ENCODE peak calls at places on chromosomes 2 and 18, in seven cellular contexts. R is upper lobe of left lung, U is sigmoid colon, S is K562, A is breast epithelium, W is suprapubic skin, F is vagina. E is an unnamed sample. For H3K4me1, the result is how much of the 10 kb centered on the place peaks cover.

GRCh38 chr2:120973196-120973595 is 237.5 kb downstream of the GLI2 start:
- DNase-seq in S (no peak), R (no peak), U (no peak), F (no peak), W (no peak), A (no peak), E (no peak)

GRCh38 chr2:16111838-16112210 is 171.5 kb downstream of the MYCN start:
- DNase-seq in S (no peak), W (no peak), F (no peak), A (no peak), R (no peak), U (no peak), E (no peak)

GRCh38 chr18:63831080-63831788 is 56.0 kb downstream of the SERPINB7 start:
- DNase-seq in W (no peak), F (no peak), U (no peak), R (no peak), S (no peak), A (no peak), E (no peak)

GRCh38 chr2:68420254-68420910 is 46.7 kb downstream of the FBXO48 start:
- DNase-seq in A (no peak), U (no peak), W (no peak), S (no peak), R (no peak), F (no peak), E (no peak)

GRCh38 chr18:79567481-79568147 is 112.0 kb upstream of the CTDP1 start:
- DNase-seq in W (peak), R (no peak), U (peak), A (peak), F (no peak), S (no peak), E (no peak)

GRCh38 chr2:2830576-2830975 is 499.5 kb upstream of the MYT1L start:
- DNase-seq in W (no peak), S (no peak), A (no peak), U (peak), R (peak), F (no peak), E (no peak)

GRCh38 chr2:152343426-152343825 is 8.5 kb downstream of the FMNL2 start:
- DNase-seq in A (no peak), U (no peak), F (no peak), S (no peak), R (no peak), W (no peak), E (no peak)

GRCh38 chr2:68251855-68252406 is 401 bp downstream of the PPP3R1 start:
- DNase-seq in F (no peak), S (peak), W (peak), R (peak), A (peak), U (peak), E (no peak)

GRCh38 chr2:34096552-34097171 is 497.6 kb upstream of the FAM98A start:
- DNase-seq in U (no peak), A (no peak), W (no peak), F (no peak), S (peak), R (peak), E (peak)

GRCh38 chr2:205066081-205066480 is 520.8 kb downstream of the PARD3B start:
- DNase-seq in F (no peak), A (no peak), R (no peak), W (no peak), S (no peak), U (no peak), E (no peak)

GRCh38 chr2:221551864-221552263 is 20.2 kb downstream of the EPHA4 start:
- DNase-seq in F (no peak), U (no peak), W (no peak), S (no peak), A (no peak), R (no peak), E (no peak)

GRCh38 chr18:57221084-57221483 is 74.2 kb downstream of the BOD1L2 start:
- DNase-seq in U (no peak), R (no peak), A (no peak), S (no peak), F (no peak), W (no peak), E (no peak)

GRCh38 chr2:98757904-98758421 is 27.0 kb upstream of the MGAT4A start:
- DNase-seq in F (no peak), U (peak), A (peak), R (peak), S (no peak), W (peak), E (no peak)

GRCh38 chr18:69617888-69618287 is 217.2 kb downstream of the DOK6 start:
- DNase-seq in U (no peak), W (no peak), A (no peak), S (no peak), R (no peak), F (no peak), E (no peak)

GRCh38 chr18:53790817-53791216 is 433.7 kb downstream of the MBD2 start:
- DNase-seq in F (no peak), U (no peak), W (no peak), R (no peak), S (no peak), A (no peak), E (no peak)

GRCh38 chr2:200862532-200863000 is 1.9 kb downstream of the CLK1 start:
- DNase-seq in R (peak), F (no peak), W (no peak), S (no peak), U (no peak), A (no peak), E (no peak)

GRCh38 chr18:74063552-74063951 is 84.1 kb downstream of the FBXO15 start:
- DNase-seq in S (no peak), U (no peak), W (no peak), A (no peak), R (no peak), F (no peak), E (no peak)

GRCh38 chr2:200625317-200625716 is 39.5 kb downstream of the AOX1 start:
- DNase-seq in A (no peak), W (no peak), U (no peak), F (no peak), R (no peak), S (no peak), E (no peak)

GRCh38 chr2:221129657-221130056 is 442.4 kb downstream of the EPHA4 start:
- DNase-seq in A (no peak), U (no peak), W (no peak), F (no peak), R (no peak), S (no peak), E (no peak)

GRCh38 chr2:158718851-158719250 is 76.3 kb upstream of the DAPL1 start:
- DNase-seq in W (no peak), U (no peak), S (no peak), A (no peak), R (no peak), F (peak), E (no peak)

DNA sequence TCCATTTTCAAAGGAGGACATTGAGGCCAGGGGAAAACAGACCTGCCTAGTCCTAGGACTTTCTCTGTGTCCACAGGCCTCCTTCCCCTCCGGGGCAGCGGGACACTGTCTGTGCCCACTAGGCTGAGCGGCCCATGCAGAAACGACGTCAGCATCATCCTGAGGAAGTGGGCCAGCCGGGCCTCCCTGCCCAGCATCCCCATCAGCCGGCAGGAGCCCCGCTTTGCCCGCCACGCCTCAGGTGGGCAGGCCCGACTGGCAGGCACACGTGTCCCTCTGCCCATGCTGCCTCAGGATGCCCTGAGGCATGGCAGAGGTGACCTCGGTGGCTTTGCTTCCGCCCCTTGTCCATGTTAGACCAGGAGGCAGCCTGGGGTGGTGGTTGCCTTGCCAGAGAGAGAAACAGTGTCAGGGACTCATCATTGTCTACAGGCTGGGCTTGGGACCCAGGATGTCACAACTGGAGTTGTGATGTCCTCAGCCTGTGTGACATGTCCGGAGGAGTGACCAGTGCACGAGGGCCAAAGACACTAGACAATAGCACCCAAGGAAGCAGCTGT is 36.7 kb downstream of the TOGARAM2 start:
- DNase-seq in U (no peak), R (no peak), W (no peak), F (no peak), A (no peak), S (no peak), E (no peak)
- TF ChIP-seq POLR2AphosphoS5 in U (no peak), R (no peak), W (no peak), F (no peak), A (no peak), S (no peak), E (no peak)

DNA sequence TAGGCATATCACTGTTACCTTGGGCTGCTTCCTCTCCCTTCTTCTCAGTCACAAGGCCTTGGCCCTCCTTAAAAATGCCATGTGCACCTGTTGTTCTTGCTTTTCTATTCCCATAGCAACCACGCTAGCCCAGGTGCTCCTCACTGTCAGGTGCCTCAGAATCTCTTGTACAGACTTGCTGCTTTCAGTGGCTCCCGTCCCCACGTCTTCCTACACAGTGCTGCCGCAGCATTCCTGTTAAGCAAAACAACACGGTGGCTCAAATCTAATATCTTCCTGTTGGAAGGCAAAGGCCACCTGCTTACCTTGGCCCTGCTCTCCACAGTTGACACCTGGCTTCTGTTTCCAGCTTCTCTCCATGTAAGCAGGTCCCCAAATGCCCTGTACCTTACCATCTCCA is 240.2 kb downstream of the PRKCE start:
- DNase-seq in R (peak), F (no peak), U (no peak), S (no peak), W (no peak), A (peak), E (no peak)
- H3K4me1 ChIP-seq in R (half or more), F (half or more), U (half or more), S (under half), W (half or more), A (under half), E (under half)

GRCh38 chr2:230209422-230210051 is 10.2 kb downstream of the SP110 start:
- DNase-seq in W (no peak), R (no peak), A (no peak), F (no peak), U (no peak), S (no peak), E (no peak)
- H3K4me3 ChIP-seq in W (no peak), R (no peak), A (no peak), F (no peak), U (no peak), S (no peak), E (no peak)

DNA sequence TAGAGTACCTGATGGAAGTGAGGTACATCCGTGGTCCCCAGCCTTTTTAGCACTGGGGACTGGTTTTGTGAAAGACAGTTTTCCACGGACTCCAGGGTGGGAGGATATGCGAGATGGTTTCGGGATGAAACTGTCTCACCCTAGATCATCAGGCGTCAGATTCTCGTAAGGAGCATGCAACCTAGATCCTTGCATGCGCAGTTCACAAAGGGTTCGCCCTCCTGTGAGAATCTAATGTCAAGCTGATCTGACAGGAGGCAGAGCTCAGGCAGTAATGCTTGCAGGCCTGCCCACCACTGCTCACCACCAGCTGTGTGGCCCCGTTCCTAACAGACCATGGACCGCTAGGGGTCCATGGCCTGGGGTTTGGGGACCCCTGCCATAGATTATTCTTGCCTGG is 11.6 kb downstream of the B3GNT2 start:
- DNase-seq in S (no peak), A (no peak), U (no peak), W (no peak), F (no peak), R (no peak), E (no peak)
- TF ChIP-seq POLR2AphosphoS5 in S (no peak), A (no peak), U (no peak), W (no peak), F (no peak), R (no peak), E (no peak)

GRCh38 chr2:85597241-85597640 is 1.7 kb downstream of the RNF181 start:
- DNase-seq in A (no peak), W (no peak), F (no peak), R (no peak), S (no peak), U (no peak), E (no peak)
- H3K4me1 ChIP-seq in A (under half), W (under half), F (under half), R (under half), S (under half), U (under half), E (under half)

GRCh38 chr2:54558976-54559410 is 102.9 kb downstream of the SPTBN1 start:
- DNase-seq in W (no peak), U (no peak), R (peak), S (peak), A (no peak), F (no peak), E (no peak)

GRCh38 chr2:54559593-54560145 is 103.5 kb downstream of the SPTBN1 start:
- DNase-seq in W (no peak), R (peak), S (peak), F (no peak), A (peak), U (peak), E (no peak)

GRCh38 chr2:54560146-54560881 is 104.2 kb downstream of the SPTBN1 start:
- DNase-seq in F (no peak), W (peak), R (peak), U (peak), S (peak), A (peak), E (no peak)

GRCh38 chr2:54561795-54562592 is 105.9 kb downstream of the SPTBN1 start:
- DNase-seq in U (no peak), R (no peak), F (no peak), W (no peak), A (no peak), S (no peak), E (no peak)

DNA sequence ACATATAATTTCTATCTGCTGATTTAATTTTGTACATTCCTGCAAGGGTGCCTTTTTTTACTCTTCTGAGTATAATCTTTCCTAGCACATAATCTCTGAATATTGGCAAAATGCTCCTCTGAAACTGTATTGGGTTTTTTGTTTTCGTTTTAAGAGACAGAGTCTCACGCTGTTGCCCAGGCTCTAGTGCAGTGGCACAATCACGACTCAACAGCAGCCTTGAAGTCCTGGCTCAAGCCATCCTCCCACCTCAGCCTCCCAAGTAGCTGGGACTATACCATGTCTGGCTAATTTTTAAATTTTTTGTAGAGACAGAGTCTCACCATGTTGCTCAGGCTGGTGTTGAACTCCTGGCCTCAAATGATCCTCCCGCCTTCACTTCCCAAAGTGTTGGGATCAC is 104.9 kb downstream of the SPTBN1 start:
- DNase-seq in R (no peak), S (no peak), F (no peak), A (no peak), W (no peak), U (no peak), E (no peak)
- H3K4me3 ChIP-seq in R (peak), S (peak), F (peak), A (peak), W (peak), U (no peak), E (peak)

DNA sequence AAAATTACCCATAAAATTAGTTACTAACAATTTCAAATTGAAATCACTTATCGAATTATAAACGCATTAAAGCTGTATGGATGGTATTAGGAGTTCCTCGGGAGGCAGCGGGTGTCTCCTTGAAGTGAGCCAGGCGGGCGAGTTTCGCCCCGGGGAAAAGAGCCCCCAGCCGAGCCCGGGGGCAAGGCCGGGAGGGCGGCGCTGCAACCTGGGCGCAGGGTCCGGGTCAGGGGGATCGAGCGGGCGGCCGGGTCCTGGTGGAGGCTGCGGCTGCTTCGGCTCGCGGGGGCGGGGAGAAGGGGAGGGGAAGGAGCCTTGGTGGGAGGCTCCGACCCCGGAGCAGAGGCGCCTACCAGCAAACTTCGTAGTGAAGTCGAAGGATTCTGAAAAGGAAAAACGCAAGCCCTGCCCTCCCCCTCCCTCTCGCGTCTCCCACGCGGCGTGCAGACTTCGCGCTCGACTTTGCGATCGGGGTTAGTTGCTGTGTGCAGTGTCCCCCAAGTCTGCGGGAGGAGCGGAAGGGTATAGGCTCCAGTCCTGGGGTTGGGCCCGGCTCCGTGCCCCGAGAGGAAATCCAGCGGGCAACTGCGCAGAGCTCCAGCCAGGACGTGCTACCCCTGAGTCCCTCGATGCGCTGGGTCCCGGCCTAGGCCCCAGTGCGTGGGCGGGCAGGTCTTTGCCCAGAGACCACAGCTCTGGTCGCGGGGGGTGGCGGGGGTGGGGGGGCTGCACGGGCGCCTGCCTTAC is 140.9 kb downstream of the MEIS1 start:
- DNase-seq in S (no peak), A (no peak), R (no peak), U (peak), W (peak), F (no peak), E (no peak)
- TF ChIP-seq POLR2AphosphoS5 in S (no peak), A (no peak), R (no peak), U (peak), W (no peak), F (peak), E (no peak)